ENCODE peak calls at places on chromosomes 16 and 17, in nine cellular contexts. X is sciatic nerve; R is NAMALWA; F is Peyer's patch; O is germinal center; E is vagina; Y is activated CD8-positive, alpha-beta T cell treated with anti-CD3 and anti-CD28 coated beads, Interleukin-2, amount 10 ng/mL, durations not matched to agents 7 days and 5 days; C is GM23248; W is immature natural killer cell. G is an unnamed sample.

GRCh38 chr17:921161-921560 is 58.4 kb downstream of the NXN start:
- DNase-seq in X (no peak), R (no peak), F (no peak), O (no peak), E (no peak), Y (no peak), C (no peak), W (no peak), G (no peak)

GRCh38 chr16:48101069-48101674 is 54.6 kb downstream of the ABCC12 start:
- DNase-seq in X (no peak), R (no peak), F (no peak), O (no peak), E (no peak), Y (no peak), C (no peak), W (no peak), G (no peak)

GRCh38 chr16:24816688-24817087 is 29.1 kb upstream of the SLC5A11 start:
- DNase-seq in X (no peak), R (no peak), F (no peak), O (no peak), E (no peak), Y (no peak), C (no peak), W (no peak), G (no peak)

GRCh38 chr17:40960144-40960543 is 6.6 kb downstream of the KRT39 start:
- DNase-seq in X (no peak), R (no peak), F (no peak), O (no peak), E (no peak), Y (no peak), C (no peak), W (no peak), G (peak)

GRCh38 chr17:55641559-55642160 is 81.0 kb downstream of the TMEM100 start:
- DNase-seq in X (peak), R (peak), F (peak), O (peak), E (no peak), Y (peak), C (peak), W (no peak), G (peak)

GRCh38 chr17:40399185-40399584 is 18.5 kb downstream of the TOP2A start:
- DNase-seq in X (no peak), R (peak), F (no peak), O (peak), E (no peak), Y (no peak), C (peak), W (peak), G (peak)

GRCh38 chr17:73508057-73508930 is 136.0 kb downstream of the SDK2 start:
- DNase-seq in X (no peak), R (no peak), F (no peak), O (no peak), E (no peak), Y (no peak), C (no peak), W (no peak), G (no peak)

GRCh38 chr16:86874141-86874540 is 295.8 kb downstream of the FOXL1 start:
- DNase-seq in X (no peak), R (peak), F (no peak), O (peak), E (no peak), Y (peak), C (peak), W (no peak), G (peak)

GRCh38 chr16:9980981-9981380 is 201.2 kb downstream of the GRIN2A start:
- DNase-seq in X (no peak), R (no peak), F (no peak), O (no peak), E (no peak), Y (no peak), C (no peak), W (no peak), G (no peak)

GRCh38 chr17:4584125-4584834 is at the start of gene SMTNL2:
- DNase-seq in X (no peak), R (no peak), F (no peak), O (peak), E (no peak), Y (no peak), C (peak), W (no peak), G (no peak)

GRCh38 chr16:49590166-49590871 is 216.7 kb downstream of the C16orf78 start:
- DNase-seq in X (peak), R (no peak), F (peak), O (no peak), E (no peak), Y (no peak), C (no peak), W (no peak), G (no peak)

GRCh38 chr16:54542805-54543504 is 256.4 kb upstream of the IRX3 start:
- DNase-seq in X (no peak), R (no peak), F (no peak), O (no peak), E (no peak), Y (no peak), C (no peak), W (no peak), G (no peak)

GRCh38 chr17:5254903-5255521 is 20.4 kb upstream of the SCIMP start:
- DNase-seq in X (no peak), R (no peak), F (peak), O (peak), E (no peak), Y (no peak), C (no peak), W (no peak), G (no peak)

GRCh38 chr17:51354908-51355307 is 94.6 kb downstream of the UTP18 start:
- DNase-seq in X (no peak), R (no peak), F (no peak), O (no peak), E (no peak), Y (no peak), C (no peak), W (no peak), G (no peak)

GRCh38 chr17:14712471-14713075 is 411.7 kb downstream of the HS3ST3B1 start:
- DNase-seq in X (no peak), R (no peak), F (no peak), O (no peak), E (no peak), Y (no peak), C (peak), W (no peak), G (no peak)

GRCh38 chr17:81277421-81277820 is 17.7 kb downstream of the SLC38A10 start:
- DNase-seq in X (no peak), R (no peak), F (no peak), O (no peak), E (no peak), Y (no peak), C (no peak), W (no peak), G (no peak)

GRCh38 chr17:79237448-79238053 is 162.9 kb downstream of the ENGASE start:
- DNase-seq in X (no peak), R (no peak), F (no peak), O (no peak), E (no peak), Y (no peak), C (no peak), W (no peak), G (no peak)

GRCh38 chr17:56203430-56203829 is 50.2 kb downstream of the ANKFN1 start:
- DNase-seq in X (no peak), R (peak), F (no peak), O (no peak), E (no peak), Y (no peak), C (peak), W (no peak), G (no peak)

GRCh38 chr16:63581560-63581959 is 1540.3 kb downstream of the CDH11 start:
- DNase-seq in X (no peak), R (no peak), F (no peak), O (no peak), E (no peak), Y (no peak), C (no peak), W (no peak), G (peak)

GRCh38 chr17:19453296-19453695 is 42.3 kb downstream of the RNF112 start:
- DNase-seq in X (no peak), R (no peak), F (no peak), O (no peak), E (peak), Y (no peak), C (no peak), W (no peak), G (no peak)

GRCh38 chr16:1890701-1891035 is 18.7 kb upstream of the MEIOB start:
- DNase-seq in X (no peak), R (no peak), F (no peak), O (no peak), E (no peak), Y (no peak), C (no peak), W (no peak), G (no peak)

GRCh38 chr17:50660887-50661345 is 26.2 kb downstream of the ABCC3 start:
- DNase-seq in X (no peak), R (no peak), F (no peak), O (no peak), E (no peak), Y (no peak), C (peak), W (no peak), G (no peak)

GRCh38 chr16:26196310-26196709 is 504.6 kb downstream of the HS3ST4 start:
- DNase-seq in X (no peak), R (no peak), F (no peak), O (no peak), E (no peak), Y (no peak), C (no peak), W (no peak), G (no peak)

GRCh38 chr16:80066805-80067580 is 466.5 kb upstream of the MAF start:
- DNase-seq in X (no peak), R (no peak), F (no peak), O (no peak), E (no peak), Y (no peak), C (no peak), W (no peak), G (no peak)

GRCh38 chr17:1294157-1294717 is 14.8 kb downstream of the TRARG1 start:
- DNase-seq in X (no peak), R (no peak), F (peak), O (no peak), E (no peak), Y (peak), C (no peak), W (peak), G (no peak)

GRCh38 chr17:39244600-39245570 is 19.1 kb upstream of the STAC2 start:
- DNase-seq in X (peak), R (peak), F (peak), O (peak), E (no peak), Y (peak), C (peak), W (peak), G (peak)

GRCh38 chr16:77299395-77299794 is 100.2 kb downstream of the SYCE1L start:
- DNase-seq in X (no peak), R (peak), F (no peak), O (no peak), E (no peak), Y (no peak), C (no peak), W (no peak), G (no peak)

GRCh38 chr17:35747540-35748017 is 5.5 kb downstream of the GAS2L2 start:
- DNase-seq in X (peak), R (peak), F (peak), O (peak), E (no peak), Y (peak), C (peak), W (peak), G (peak)